ENCODE peak calls at places on chromosomes 1 and 21, in five cellular contexts. V is H1, R is GM12878, Y is HCT116, S is K562. T is an unnamed sample.

GRCh38 chr21:44889625-44890337 is 16.3 kb upstream of the PTTG1IP start:
- DNase-seq in V (no peak), R (no peak), Y (no peak), S (no peak), T (no peak)

GRCh38 chr1:34642679-34643078 is 112.2 kb upstream of the GJB5 start:
- DNase-seq in V (no peak), R (no peak), Y (peak; percentile 6), S (peak; percentile 9), T (no peak)

GRCh38 chr1:189609206-189609605 is 868.5 kb downstream of the BRINP3 start:
- DNase-seq in V (no peak), R (no peak), Y (no peak), S (no peak), T (no peak)

GRCh38 chr1:171344473-171344820 is 30.5 kb downstream of the FMO4 start:
- DNase-seq in V (no peak), R (no peak), Y (no peak), S (no peak), T (no peak)

GRCh38 chr1:247304046-247304445 is 27.6 kb downstream of the ZNF496 start:
- DNase-seq in V (no peak), R (no peak), Y (no peak), S (no peak), T (no peak)

GRCh38 chr1:19878637-19878985 is 3.6 kb upstream of the OTUD3 start:
- DNase-seq in V (no peak), R (no peak), Y (no peak), S (no peak), T (no peak)

GRCh38 chr1:42178249-42178648 is 13.7 kb upstream of the GUCA2A start:
- DNase-seq in V (no peak), R (no peak), Y (no peak), S (peak; percentile 25), T (no peak)

GRCh38 chr1:97046765-97047411 is 325.3 kb downstream of the PTBP2 start:
- DNase-seq in V (no peak), R (no peak), Y (no peak), S (no peak), T (no peak)

GRCh38 chr1:206430031-206430983 is 40.0 kb upstream of the IKBKE start:
- DNase-seq in V (no peak), R (peak; percentile 48), Y (no peak), S (no peak), T (no peak)

GRCh38 chr1:84711091-84711490 is 20.8 kb upstream of the SSX2IP start:
- DNase-seq in V (no peak), R (no peak), Y (no peak), S (no peak), T (no peak)

DNA sequence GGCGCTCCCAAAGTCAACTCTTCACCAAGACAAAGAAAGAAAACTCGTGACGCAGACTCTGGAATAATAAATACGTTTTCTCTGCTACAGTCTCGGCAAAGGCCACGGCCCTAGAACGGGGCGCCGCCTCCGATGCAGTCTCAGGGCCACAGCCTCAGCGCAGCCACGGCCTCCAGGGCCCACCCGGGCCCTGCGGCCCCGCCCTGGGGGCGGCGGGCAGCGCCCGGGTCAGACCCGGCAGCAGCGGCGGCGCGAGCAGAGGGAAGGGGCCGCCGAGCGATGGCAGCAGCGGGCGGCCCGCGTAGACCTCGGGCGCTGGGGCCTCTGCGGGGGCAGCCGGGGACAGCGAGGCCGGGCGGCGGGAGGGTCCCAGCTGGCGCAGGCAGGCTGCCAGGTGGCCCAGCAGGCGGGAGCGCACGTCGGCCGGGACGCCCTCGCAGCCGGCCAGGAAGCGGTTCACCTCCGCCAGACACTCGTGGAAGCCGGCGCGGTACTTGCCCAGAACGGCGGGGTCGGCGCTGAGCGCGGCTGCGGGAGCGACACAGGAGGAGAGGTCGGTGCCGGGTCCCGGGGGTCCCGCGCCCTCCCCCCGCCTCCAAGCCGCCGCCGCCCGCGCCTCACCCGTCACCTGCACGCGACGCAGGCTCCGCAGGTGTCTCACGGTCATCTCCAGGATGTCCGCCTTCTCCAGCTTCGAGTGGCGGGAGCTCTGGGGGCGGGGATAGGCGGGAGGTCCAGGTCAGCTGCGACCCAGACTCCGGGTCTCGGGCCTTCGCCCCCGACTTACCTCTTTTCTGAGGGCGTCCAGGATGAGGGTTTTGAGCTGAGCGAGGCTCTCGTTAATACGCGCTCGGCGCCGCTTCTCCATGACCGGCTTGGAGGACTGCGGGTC is 746 bp downstream of the HES4 start:
- DNase-seq in V (peak; percentile 73), R (no peak), Y (no peak), S (peak; percentile 64), T (no peak)
- TF ChIP-seq ZNF274 in V (no peak), R (no peak), Y (no peak), S (no peak), T (no peak)

DNA sequence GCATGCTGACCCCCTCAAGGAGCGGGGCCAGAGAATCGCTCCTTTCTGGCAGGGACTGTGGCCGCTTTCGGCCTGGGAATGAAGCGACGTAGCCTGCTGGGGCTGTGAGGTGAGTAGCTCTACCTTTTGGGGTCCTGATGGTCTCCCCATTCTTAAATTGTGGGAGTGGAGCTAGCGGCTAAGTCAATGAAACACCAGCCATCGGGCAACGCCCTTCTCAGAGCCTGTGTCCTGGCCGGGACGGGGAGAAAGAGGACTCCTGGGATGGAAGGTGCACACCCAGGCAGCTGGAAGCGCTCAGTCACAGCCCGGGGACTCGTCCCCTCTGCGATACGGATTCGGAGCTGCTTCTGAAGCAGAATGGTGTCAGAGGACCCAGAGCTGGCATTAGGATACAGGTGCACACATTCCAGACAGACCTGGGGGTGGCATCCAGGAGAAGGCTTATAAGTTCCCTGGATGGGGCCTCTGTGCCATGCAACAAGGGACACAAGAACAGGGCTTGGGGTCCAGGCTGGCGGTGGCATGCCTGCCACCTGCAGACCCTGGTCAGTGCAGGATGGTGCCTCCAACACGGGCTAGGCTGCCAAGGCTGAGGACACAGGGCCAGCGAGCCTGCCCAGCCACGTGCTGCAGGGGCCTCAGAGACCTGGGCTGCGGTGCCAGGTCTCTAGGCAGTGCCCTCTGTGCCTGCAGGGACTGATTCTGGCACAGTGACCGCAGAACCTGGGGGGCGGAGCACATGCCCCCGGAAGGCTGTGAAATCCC is 945 bp upstream of the WNT9A start:
- DNase-seq in V (peak; percentile 69), R (no peak), Y (no peak), S (no peak), T (no peak)
- TF ChIP-seq ZNF274 in V (no peak), R (no peak), Y (no peak), S (no peak), T (no peak)

GRCh38 chr1:87715471-87715870 is 386.8 kb downstream of the LMO4 start:
- DNase-seq in V (no peak), R (no peak), Y (no peak), S (no peak), T (no peak)

GRCh38 chr1:87714278-87714677 is 385.6 kb downstream of the LMO4 start:
- DNase-seq in V (no peak), R (no peak), Y (no peak), S (no peak), T (no peak)

GRCh38 chr1:87717167-87717670 is 388.5 kb downstream of the LMO4 start:
- DNase-seq in V (no peak), R (no peak), Y (no peak), S (no peak), T (no peak)

GRCh38 chr1:87715052-87715451 is 386.4 kb downstream of the LMO4 start:
- DNase-seq in V (no peak), R (no peak), Y (no peak), S (no peak), T (no peak)

GRCh38 chr1:87712261-87712674 is 383.6 kb downstream of the LMO4 start:
- DNase-seq in V (no peak), R (no peak), Y (peak; percentile 15), S (peak; percentile 12), T (no peak)
- TF ChIP-seq ZNF274 in V (no peak), R (no peak), Y (no peak), S (no peak), T (no peak)

DNA sequence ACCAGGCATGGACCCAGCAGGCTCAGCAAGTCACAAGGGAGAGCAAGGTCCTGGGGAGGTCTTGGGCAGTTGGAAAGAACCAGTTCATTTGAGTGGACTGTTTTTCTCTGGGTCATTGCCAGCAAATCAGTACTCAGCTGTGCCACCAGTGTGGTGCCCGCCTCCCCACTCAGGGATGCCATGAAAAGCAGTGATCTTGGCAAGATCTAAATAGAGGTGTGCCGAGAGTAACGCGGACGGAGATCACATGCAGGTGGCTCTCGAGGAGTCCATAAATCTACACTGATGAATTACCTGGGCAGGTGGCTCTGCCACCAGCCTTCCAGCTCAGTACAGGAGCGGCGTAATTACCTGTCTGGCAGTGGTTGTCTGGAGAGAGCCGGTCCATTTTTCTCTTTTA is 642.2 kb downstream of the PTPRU start:
- DNase-seq in V (no peak), R (no peak), Y (no peak), S (no peak), T (no peak)
- TF ChIP-seq ZNF274 in V (no peak), R (no peak), Y (no peak), S (no peak), T (no peak)

GRCh38 chr1:230299148-230300006 is 126.8 kb downstream of the PGBD5 start:
- DNase-seq in V (no peak), R (no peak), Y (no peak), S (no peak), T (no peak)

GRCh38 chr1:230301322-230301721 is 124.8 kb downstream of the PGBD5 start:
- DNase-seq in V (no peak), R (no peak), Y (no peak), S (no peak), T (no peak)

GRCh38 chr1:230301820-230302219 is 124.3 kb downstream of the PGBD5 start:
- DNase-seq in V (no peak), R (no peak), Y (no peak), S (no peak), T (no peak)

GRCh38 chr1:230303069-230303468 is 123.1 kb downstream of the PGBD5 start:
- DNase-seq in V (no peak), R (no peak), Y (no peak), S (peak; percentile 18), T (no peak)

DNA sequence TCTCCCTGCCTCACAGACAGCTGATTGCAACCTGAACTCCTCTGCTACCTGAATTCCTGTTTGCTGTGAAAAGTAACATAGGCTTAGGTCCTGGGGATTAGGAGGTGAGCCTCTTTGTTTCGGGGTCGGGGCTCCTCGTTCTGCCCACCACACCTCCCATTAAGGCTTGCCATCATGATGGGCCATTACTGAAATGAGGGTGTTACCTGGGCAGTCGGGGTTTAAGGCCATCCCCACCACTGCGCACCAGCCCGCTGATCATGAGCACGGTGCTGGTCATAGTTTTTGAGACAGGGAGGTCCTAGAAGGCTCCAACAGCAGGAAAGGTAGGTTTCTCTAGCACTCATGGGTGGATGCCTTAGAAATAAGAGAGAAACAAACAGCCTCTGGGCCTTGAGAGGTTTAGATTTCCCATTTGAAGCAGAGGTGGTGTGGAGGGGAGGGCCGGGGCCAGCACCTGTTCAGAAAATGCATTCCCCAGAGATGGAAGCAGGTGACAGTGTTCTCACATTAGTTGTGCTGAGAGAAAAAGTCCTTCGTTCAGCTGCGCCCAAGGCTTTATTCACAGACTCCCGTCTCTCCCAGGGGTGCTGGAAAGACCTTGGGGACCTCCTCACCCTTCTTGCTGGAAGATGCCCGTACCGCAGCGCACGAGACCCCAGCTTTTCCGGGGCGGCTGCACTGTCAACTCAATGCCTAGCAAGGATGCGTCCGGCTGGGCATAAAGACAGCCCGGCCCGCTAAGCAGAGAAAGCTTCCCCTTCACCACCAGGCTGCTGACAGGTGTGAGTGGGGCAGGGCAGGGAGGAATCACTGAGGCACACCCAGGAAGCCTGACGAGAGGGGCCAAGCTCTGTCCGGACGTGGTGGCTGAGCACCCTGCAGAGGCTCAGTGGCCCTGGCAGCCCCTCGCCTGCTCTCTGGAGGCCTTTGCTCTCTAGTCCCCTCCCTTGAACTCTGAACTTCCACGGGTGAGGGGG is 125.5 kb downstream of the PGBD5 start:
- DNase-seq in V (no peak), R (no peak), Y (no peak), S (no peak), T (no peak)
- TF ChIP-seq ZNF274 in V (no peak), R (no peak), Y (no peak), S (no peak), T (no peak)